ENCODE peak calls at places on chromosomes 5 and 9, in six cellular contexts. I is mucosa of gallbladder; T is BE2C; A is stimulated activated naive CD4-positive, alpha-beta T cell treated with Interleukin-2 at 50 U/mL for 16 hours; M is CD8-positive, alpha-beta memory T cell; B is T-cell. W is an unnamed sample.

GRCh38 chr5:77993799-77994318 is 217.7 kb upstream of the TBCA start:
- DNase-seq in B (no peak), T (no peak), I (no peak), A (no peak), M (no peak), W (no peak)

GRCh38 chr5:159441441-159441840 is 111.2 kb upstream of the IL12B start:
- DNase-seq in M (no peak), A (no peak), I (no peak), T (peak; percentile 42), B (no peak), W (peak; percentile 56)

GRCh38 chr9:93354451-93354850 is 97.0 kb upstream of the FAM120A start:
- DNase-seq in M (no peak), A (no peak), B (no peak), I (no peak), T (no peak), W (no peak)

GRCh38 chr9:114461468-114461867 is 43.8 kb downstream of the WHRN start:
- DNase-seq in T (no peak), B (no peak), M (no peak), I (no peak), A (no peak), W (no peak)

GRCh38 chr5:6117212-6117611 is 261.1 kb downstream of the MED10 start:
- DNase-seq in I (no peak), B (no peak), M (no peak), T (no peak), A (no peak), W (no peak)

GRCh38 chr5:91212336-91213092 is 170.6 kb downstream of the ARRDC3 start:
- DNase-seq in B (no peak), T (no peak), M (no peak), I (no peak), A (no peak), W (no peak)

GRCh38 chr9:5622019-5622418 is 6.9 kb upstream of the RIC1 start:
- DNase-seq in T (no peak), I (no peak), A (no peak), M (no peak), B (no peak), W (no peak)

GRCh38 chr9:69165581-69165980 is 8.5 kb upstream of the TJP2 start:
- DNase-seq in M (no peak), A (no peak), I (no peak), T (no peak), B (no peak), W (no peak)

GRCh38 chr5:116518423-116518822 is 56.2 kb downstream of the SEMA6A start:
- DNase-seq in I (no peak), A (no peak), B (no peak), T (no peak), M (no peak), W (no peak)

GRCh38 chr9:116198344-116198743 is 44.8 kb downstream of the PAPPA start:
- DNase-seq in M (no peak), A (no peak), I (no peak), T (no peak), B (no peak), W (no peak)

GRCh38 chr5:90170231-90170630 is 239.3 kb downstream of the CETN3 start:
- DNase-seq in T (peak; percentile 52), I (no peak), A (no peak), M (no peak), B (no peak), W (no peak)

GRCh38 chr9:88236531-88237453 is 98.5 kb upstream of the SPATA31C2 start:
- DNase-seq in I (peak; percentile 22), A (no peak), T (no peak), B (no peak), M (no peak), W (no peak)

GRCh38 chr5:177025139-177025538 is 2.6 kb downstream of the ZNF346 start:
- DNase-seq in A (no peak), I (no peak), M (no peak), T (no peak), B (no peak), W (no peak)

GRCh38 chr5:112921031-112921832 is 795 bp downstream of the REEP5 start:
- DNase-seq in M (peak; percentile 52), I (peak; percentile 54), T (peak; percentile 77), B (peak; percentile 49), A (peak; percentile 51), W (peak; percentile 76)

GRCh38 chr9:22229069-22229468 is 217.6 kb upstream of the DMRTA1 start:
- DNase-seq in I (no peak), A (no peak), B (no peak), M (no peak), T (no peak), W (no peak)

GRCh38 chr5:133271606-133272005 is 219.8 kb downstream of the HSPA4 start:
- DNase-seq in I (no peak), M (no peak), B (no peak), T (no peak), A (no peak), W (no peak)

GRCh38 chr9:108801949-108802348 is 53.8 kb downstream of the ACTL7B start:
- DNase-seq in A (no peak), I (no peak), T (no peak), B (no peak), M (no peak), W (no peak)

GRCh38 chr5:134464988-134465855 is 53.5 kb upstream of the CDKN2AIPNL start:
- DNase-seq in B (no peak), M (no peak), T (no peak), A (no peak), I (no peak), W (no peak)

GRCh38 chr5:77906806-77907205 is 130.7 kb upstream of the TBCA start:
- DNase-seq in B (no peak), T (no peak), M (no peak), A (no peak), I (no peak), W (no peak)

GRCh38 chr9:3951266-3951665 is 348.6 kb downstream of the GLIS3 start:
- DNase-seq in B (no peak), I (no peak), A (no peak), T (no peak), M (no peak), W (no peak)

GRCh38 chr9:121326130-121326838 is 43.8 kb downstream of the STOM start:
- DNase-seq in B (no peak), I (peak; percentile 82), M (no peak), T (peak; percentile 39), A (no peak), W (no peak)

GRCh38 chr5:180201051-180201987 is 7.7 kb downstream of the RASGEF1C start:
- DNase-seq in A (no peak), B (no peak), I (no peak), M (no peak), T (peak; percentile 55), W (no peak)

GRCh38 chr9:107281164-107281563 is 1.9 kb upstream of the RAD23B start:
- DNase-seq in M (no peak), B (no peak), T (no peak), I (no peak), A (no peak), W (no peak)